ENCODE peak calls at places on chromosomes 3 and 15, in nine cellular contexts. V, E, J, S, G, B, Y, H and Q are unnamed samples.

GRCh38 chr3:141795311-141795710 is 32.1 kb downstream of the GRK7 start:
- DNase-seq in V (no peak), E (peak; percentile 25), J (no peak), S (no peak), G (peak; percentile 21), B (no peak), Y (no peak), H (no peak), Q (no peak)

GRCh38 chr3:165983284-165983683 is 146.1 kb upstream of the BCHE start:
- DNase-seq in V (no peak), E (no peak), J (no peak), S (no peak), G (no peak), B (no peak), Y (no peak), H (no peak), Q (no peak)

GRCh38 chr3:23288715-23289114 is 85.6 kb downstream of the UBE2E2 start:
- DNase-seq in V (no peak), E (no peak), J (no peak), S (no peak), G (no peak), B (no peak), Y (no peak), H (no peak), Q (no peak)

GRCh38 chr3:12902181-12902999 is 61.0 kb upstream of the RPL32 start:
- DNase-seq in V (no peak), E (no peak), J (no peak), S (no peak), G (no peak), B (no peak), Y (no peak), H (no peak), Q (no peak)

GRCh38 chr15:76337739-76338554 is 1.4 kb downstream of the ISL2 start:
- DNase-seq in V (no peak), E (no peak), J (no peak), S (no peak), G (peak; percentile 22), B (no peak), Y (no peak), H (no peak), Q (peak; percentile 82)

GRCh38 chr3:168850109-168850508 is 754.4 kb upstream of the GOLIM4 start:
- DNase-seq in V (no peak), E (no peak), J (no peak), S (no peak), G (no peak), B (no peak), Y (no peak), H (no peak), Q (no peak)

GRCh38 chr3:179321585-179322322 is 1.1 kb upstream of the ZNF639 start:
- DNase-seq in V (no peak), E (peak; percentile 78), J (no peak), S (no peak), G (peak; percentile 13), B (peak; percentile 64), Y (no peak), H (peak; percentile 3), Q (peak; percentile 51)

GRCh38 chr15:85730001-85730820 is 64.5 kb downstream of the KLHL25 start:
- DNase-seq in V (no peak), E (peak; percentile 72), J (peak; percentile 34), S (no peak), G (no peak), B (peak; percentile 81), Y (no peak), H (peak; percentile 64), Q (peak; percentile 73)

GRCh38 chr3:97010881-97011657 is 196.7 kb downstream of the EPHA6 start:
- DNase-seq in V (no peak), E (no peak), J (no peak), S (no peak), G (no peak), B (no peak), Y (no peak), H (no peak), Q (no peak)

GRCh38 chr15:80496101-80496500 is 91.9 kb downstream of the ARNT2 start:
- DNase-seq in V (no peak), E (no peak), J (no peak), S (no peak), G (no peak), B (no peak), Y (no peak), H (no peak), Q (no peak)

GRCh38 chr3:115062412-115062956 is 84.6 kb downstream of the ZBTB20 start:
- DNase-seq in V (no peak), E (peak; percentile 68), J (no peak), S (no peak), G (no peak), B (peak; percentile 46), Y (no peak), H (no peak), Q (no peak)

GRCh38 chr15:72033711-72034110 is 84.2 kb downstream of the MYO9A start:
- DNase-seq in V (no peak), E (peak; percentile 24), J (no peak), S (no peak), G (no peak), B (peak; percentile 12), Y (no peak), H (no peak), Q (no peak)

GRCh38 chr3:120203016-120203415 is 82.0 kb downstream of the GPR156 start:
- DNase-seq in V (no peak), E (peak; percentile 91), J (no peak), S (no peak), G (no peak), B (peak; percentile 95), Y (no peak), H (no peak), Q (no peak)

GRCh38 chr15:72271895-72272212 is 500 bp downstream of the PARP6 start:
- DNase-seq in V (no peak), E (peak; percentile 50), J (no peak), S (no peak), G (peak; percentile 30), B (peak; percentile 21), Y (no peak), H (no peak), Q (peak; percentile 72)

DNA sequence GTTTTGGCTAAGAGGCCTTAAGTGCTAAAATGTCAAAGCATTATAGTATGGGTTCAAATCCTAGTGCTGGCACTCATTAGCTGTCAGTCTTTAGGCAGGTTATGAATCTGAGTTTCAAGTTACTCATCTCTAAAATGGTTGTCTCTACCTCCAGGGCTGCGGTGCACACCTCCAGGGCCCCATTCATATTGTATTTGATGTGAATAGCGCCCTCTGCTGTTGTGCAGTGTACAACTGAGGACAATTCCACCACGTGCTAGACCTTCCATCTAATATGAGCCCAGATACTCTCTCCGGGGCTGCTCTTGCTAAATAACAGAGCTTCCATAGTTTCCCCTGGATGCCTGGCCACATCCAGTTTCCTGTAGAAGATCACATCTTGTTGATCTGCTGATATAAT is 54.3 kb downstream of the OXNAD1 start:
- DNase-seq in V (no peak), E (no peak), J (no peak), S (no peak), G (peak; percentile 26), B (no peak), Y (no peak), H (peak; percentile 81), Q (peak; percentile 81)
- H3K36me3 ChIP-seq in V (peaks cover 3% of the 10 kb centered on the region), E (peaks cover 23% of the 10 kb centered on the region), J (no peaks in the 10 kb centered on the region), S (peaks cover 6% of the 10 kb centered on the region), G (peaks cover 5% of the 10 kb centered on the region), B (peaks cover 12% of the 10 kb centered on the region), Y (no peaks in the 10 kb centered on the region), H (peaks cover 73% of the 10 kb centered on the region), Q (peaks cover 2% of the 10 kb centered on the region)

DNA sequence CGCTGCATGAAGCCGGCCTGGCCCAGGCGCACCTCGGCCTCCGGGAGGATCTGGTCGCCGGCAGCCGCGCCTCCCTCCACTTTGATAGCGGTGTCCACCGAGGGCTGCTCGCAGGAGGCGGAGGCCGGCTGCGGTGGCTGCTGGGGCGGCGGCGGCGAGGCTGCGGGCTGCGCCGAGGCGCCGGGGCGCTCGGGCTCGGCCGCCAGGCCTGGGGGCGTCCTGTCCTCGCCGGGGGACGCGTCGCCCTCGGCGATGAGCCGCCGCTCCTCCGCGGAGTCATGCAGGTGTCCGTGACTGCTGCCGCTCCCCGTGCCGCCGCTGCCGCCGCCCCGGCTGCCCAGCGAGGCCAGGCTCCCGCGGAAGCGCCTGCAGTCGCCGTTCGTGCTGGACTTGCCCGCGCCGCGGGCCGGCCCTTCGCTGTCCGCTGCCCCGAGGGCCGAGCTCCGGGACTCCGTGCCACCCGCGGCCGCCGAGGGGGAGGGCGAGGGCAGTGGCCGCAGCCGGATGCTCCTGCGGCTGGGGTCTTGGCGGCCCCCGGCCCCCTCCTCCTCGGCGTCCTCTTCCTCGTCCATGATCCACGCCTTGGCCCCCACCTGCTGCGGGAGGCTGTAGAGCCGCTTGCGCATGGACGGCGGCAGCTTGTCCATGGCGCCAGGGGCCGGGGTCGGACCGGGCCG is 996 bp downstream of the HCN4 start:
- DNase-seq in V (no peak), E (peak; percentile 31), J (no peak), S (no peak), G (peak; percentile 16), B (no peak), Y (no peak), H (no peak), Q (peak; percentile 85)
- H3K27me3 ChIP-seq in V (no peaks in the 10 kb centered on the region), E (peaks cover 86% of the 10 kb centered on the region), J (peaks cover 24% of the 10 kb centered on the region), S (peaks cover 26% of the 10 kb centered on the region), G (peaks cover 20% of the 10 kb centered on the region), B (no peaks in the 10 kb centered on the region), Y (no peaks in the 10 kb centered on the region), H (peaks cover 14% of the 10 kb centered on the region), Q (peaks cover 40% of the 10 kb centered on the region)

GRCh38 chr3:52361893-52362292 is 45.8 kb downstream of the DNAH1 start:
- DNase-seq in V (no peak), E (no peak), J (no peak), S (no peak), G (no peak), B (no peak), Y (no peak), H (no peak), Q (no peak)
- H3K4me3 ChIP-seq in V (no peak overlapping the region), E (no peak overlapping the region), J (no peak overlapping the region), S (no peak overlapping the region), G (no peak overlapping the region), B (no peak overlapping the region), Y (no peak overlapping the region), H (no peak overlapping the region), Q (no peak overlapping the region)

GRCh38 chr15:44573386-44573785 is 36.4 kb downstream of the EIF3J start:
- DNase-seq in V (no peak), E (no peak), J (no peak), S (no peak), G (no peak), B (no peak), Y (no peak), H (no peak), Q (no peak)

GRCh38 chr15:44569316-44569715 is 32.4 kb downstream of the EIF3J start:
- DNase-seq in V (no peak), E (no peak), J (no peak), S (no peak), G (no peak), B (no peak), Y (no peak), H (no peak), Q (no peak)

GRCh38 chr15:44580105-44580504 is 43.2 kb downstream of the EIF3J start:
- DNase-seq in V (no peak), E (no peak), J (no peak), S (no peak), G (no peak), B (no peak), Y (no peak), H (no peak), Q (no peak)

DNA sequence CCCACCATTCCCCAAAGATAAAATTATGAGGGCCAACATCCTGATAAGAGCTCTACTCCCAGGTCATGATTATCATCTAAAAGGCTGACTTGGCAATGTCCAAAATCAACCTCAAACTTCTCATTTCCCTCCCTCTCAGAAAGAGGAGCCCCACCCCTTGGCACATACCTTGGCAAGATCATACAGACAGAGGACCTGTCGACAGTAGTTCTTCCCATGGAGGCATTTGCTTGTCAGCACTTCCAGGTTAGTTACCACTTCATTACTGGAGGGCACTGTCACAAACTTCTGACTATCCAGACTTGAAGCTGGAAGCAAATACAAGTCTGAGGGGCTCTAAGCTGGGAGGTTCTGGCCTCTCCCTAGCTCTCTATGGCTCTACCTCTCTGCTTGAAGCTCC is 37.8 kb downstream of the EIF3J start:
- DNase-seq in V (no peak), E (no peak), J (no peak), S (no peak), G (no peak), B (no peak), Y (no peak), H (no peak), Q (no peak)
- H3K36me3 ChIP-seq in V (no peaks in the 10 kb centered on the region), E (peaks cover 15% of the 10 kb centered on the region), J (no peaks in the 10 kb centered on the region), S (peaks cover 2% of the 10 kb centered on the region), G (peaks cover 8% of the 10 kb centered on the region), B (peaks cover 16% of the 10 kb centered on the region), Y (peaks cover 7% of the 10 kb centered on the region), H (peaks cover 14% of the 10 kb centered on the region), Q (peaks cover 6% of the 10 kb centered on the region)